ENCODE peak calls at places on chromosomes 1 and 21, in ten cellular contexts. One of them, this sample, is unnamed.

GRCh38 chr1:53715478-53715877 is 23.5 kb downstream of the GLIS1 start:
- DNase-seq in ELF-1: peak
- DNase-seq in Calu3: peak
- DNase-seq in H54: no peak
- DNase-seq in NCI-H1417: no peak
- DNase-seq in choroid plexus epithelial cell: peak
- DNase-seq in SJSA1: peak
- DNase-seq in epithelial cell of prostate: no peak
- DNase-seq in NCI-H2171: no peak
- DNase-seq in Caco-2: peak
- DNase-seq in this sample: no peak

GRCh38 chr21:42404534-42404933 is 832 bp downstream of the UBASH3A start:
- DNase-seq in SJSA1: no peak
- DNase-seq in Calu3: no peak
- DNase-seq in choroid plexus epithelial cell: no peak
- DNase-seq in H54: no peak
- DNase-seq in ELF-1: no peak
- DNase-seq in NCI-H1417: no peak
- DNase-seq in Caco-2: no peak
- DNase-seq in NCI-H2171: no peak
- DNase-seq in epithelial cell of prostate: no peak
- DNase-seq in this sample: no peak

GRCh38 chr1:22796642-22797041 is 86.0 kb downstream of the EPHB2 start:
- DNase-seq in H54: no peak
- DNase-seq in ELF-1: no peak
- DNase-seq in SJSA1: no peak
- DNase-seq in choroid plexus epithelial cell: no peak
- DNase-seq in epithelial cell of prostate: no peak
- DNase-seq in Caco-2: no peak
- DNase-seq in NCI-H1417: no peak
- DNase-seq in NCI-H2171: no peak
- DNase-seq in Calu3: no peak
- DNase-seq in this sample: no peak

GRCh38 chr1:175338447-175339135 is 146.0 kb upstream of the KIAA0040 start:
- DNase-seq in H54: peak
- DNase-seq in NCI-H2171: no peak
- DNase-seq in epithelial cell of prostate: no peak
- DNase-seq in ELF-1: peak
- DNase-seq in SJSA1: peak
- DNase-seq in Caco-2: peak
- DNase-seq in Calu3: peak
- DNase-seq in NCI-H1417: no peak
- DNase-seq in choroid plexus epithelial cell: no peak
- DNase-seq in this sample: peak

GRCh38 chr1:154953611-154954038 is 2.3 kb downstream of the PBXIP1 start:
- DNase-seq in NCI-H2171: no peak
- DNase-seq in choroid plexus epithelial cell: no peak
- DNase-seq in Calu3: no peak
- DNase-seq in SJSA1: no peak
- DNase-seq in Caco-2: no peak
- DNase-seq in H54: no peak
- DNase-seq in NCI-H1417: no peak
- DNase-seq in ELF-1: no peak
- DNase-seq in epithelial cell of prostate: no peak
- DNase-seq in this sample: no peak

GRCh38 chr1:35499652-35500176 is 57.5 kb downstream of the KIAA0319L start:
- DNase-seq in epithelial cell of prostate: no peak
- DNase-seq in Caco-2: no peak
- DNase-seq in H54: no peak
- DNase-seq in NCI-H2171: no peak
- DNase-seq in SJSA1: no peak
- DNase-seq in ELF-1: peak
- DNase-seq in NCI-H1417: no peak
- DNase-seq in Calu3: no peak
- DNase-seq in choroid plexus epithelial cell: no peak
- DNase-seq in this sample: no peak

GRCh38 chr21:44351535-44352252 is 1.7 kb upstream of the TRPM2 start:
- DNase-seq in epithelial cell of prostate: no peak
- DNase-seq in Calu3: no peak
- DNase-seq in Caco-2: no peak
- DNase-seq in H54: no peak
- DNase-seq in choroid plexus epithelial cell: no peak
- DNase-seq in NCI-H1417: no peak
- DNase-seq in ELF-1: no peak
- DNase-seq in NCI-H2171: no peak
- DNase-seq in SJSA1: no peak
- DNase-seq in this sample: no peak

GRCh38 chr1:4549933-4550332 is 104.5 kb upstream of the AJAP1 start:
- DNase-seq in NCI-H2171: no peak
- DNase-seq in SJSA1: no peak
- DNase-seq in Calu3: no peak
- DNase-seq in H54: no peak
- DNase-seq in ELF-1: no peak
- DNase-seq in epithelial cell of prostate: no peak
- DNase-seq in choroid plexus epithelial cell: no peak
- DNase-seq in Caco-2: peak
- DNase-seq in NCI-H1417: no peak
- DNase-seq in this sample: no peak